ENCODE peak calls at places on chromosomes 2 and 18, in four cellular contexts. V, B, K and F are unnamed samples.

GRCh38 chr18:50338122-50338521 is 36.7 kb upstream of the SKA1 start:
- DNase-seq in K (no peak), V (no peak), B (no peak), F (no peak)

GRCh38 chr2:8538951-8539621 is 142.8 kb upstream of the ID2 start:
- DNase-seq in B (no peak), K (no peak), V (no peak), F (no peak)

GRCh38 chr18:51196116-51196810 is 1.2 kb downstream of the MEX3C start:
- DNase-seq in K (peak; percentile 19), B (no peak), V (peak; percentile 34), F (peak; percentile 54)

GRCh38 chr2:71799013-71799575 is 345.7 kb downstream of the DYSF start:
- DNase-seq in K (no peak), V (no peak), B (no peak), F (no peak)

GRCh38 chr2:163011035-163011434 is 172.5 kb upstream of the KCNH7 start:
- DNase-seq in V (no peak), B (no peak), K (no peak), F (no peak)

GRCh38 chr18:21960189-21960588 is 209.2 kb upstream of the GATA6 start:
- DNase-seq in V (no peak), K (no peak), B (no peak), F (no peak)

GRCh38 chr2:118763797-118764196 is 83.7 kb downstream of the EN1 start:
- DNase-seq in V (no peak), K (no peak), B (no peak), F (peak; percentile 71)

GRCh38 chr2:10844083-10844482 is 31.5 kb upstream of the PDIA6 start:
- DNase-seq in B (no peak), V (peak; percentile 83), K (no peak), F (peak; percentile 42)

GRCh38 chr2:113217455-113218282 is 43.9 kb downstream of the PSD4 start:
- DNase-seq in K (no peak), B (no peak), V (no peak), F (no peak)

GRCh38 chr18:31185551-31185950 is 22.9 kb upstream of the DSC1 start:
- DNase-seq in B (no peak), V (no peak), K (no peak), F (no peak)

GRCh38 chr2:111032721-111033532 is 87.8 kb upstream of the BCL2L11 start:
- DNase-seq in B (no peak), V (no peak), K (no peak), F (no peak)

GRCh38 chr18:77207540-77207939 is 42.1 kb upstream of the GALR1 start:
- DNase-seq in B (no peak), V (no peak), K (peak; percentile 73), F (peak; percentile 18)

GRCh38 chr18:30889582-30890301 is 152.8 kb downstream of the DSC3 start:
- DNase-seq in B (no peak), K (no peak), V (peak; percentile 72), F (peak; percentile 59)

GRCh38 chr2:175432021-175432420 is 250.5 kb upstream of the ATP5MC3 start:
- DNase-seq in V (no peak), B (no peak), K (no peak), F (no peak)

GRCh38 chr2:120134263-120134662 is 88.9 kb downstream of the TMEM185B start:
- DNase-seq in B (peak; percentile 46), K (no peak), V (no peak), F (no peak)

GRCh38 chr2:231533777-231534125 is 3.5 kb upstream of the NMUR1 start:
- DNase-seq in B (no peak), K (no peak), V (no peak), F (no peak)

GRCh38 chr2:233820766-233821105 is 33.6 kb downstream of the HJURP start:
- DNase-seq in B (no peak), V (no peak), K (no peak), F (no peak)

GRCh38 chr2:10753156-10753555 is 31.7 kb downstream of the ATP6V1C2 start:
- DNase-seq in K (no peak), V (no peak), B (no peak), F (no peak)

GRCh38 chr2:171675810-171676345 is 11.4 kb upstream of the DYNC1I2 start:
- DNase-seq in V (no peak), K (no peak), B (no peak), F (no peak)

GRCh38 chr18:55048892-55049291 is 89.6 kb upstream of the CCDC68 start:
- DNase-seq in K (no peak), B (no peak), V (no peak), F (no peak)

GRCh38 chr2:40584432-40584831 is 132.5 kb upstream of the SLC8A1 start:
- DNase-seq in V (no peak), K (no peak), B (no peak), F (no peak)

GRCh38 chr2:190469770-190470169 is 61.6 kb downstream of the MFSD6 start:
- DNase-seq in B (peak; percentile 46), V (no peak), K (no peak), F (peak; percentile 56)

GRCh38 chr2:145842002-145842401 is 1322.1 kb upstream of the ZEB2 start:
- DNase-seq in K (no peak), B (no peak), V (no peak), F (no peak)

GRCh38 chr2:10305254-10305635 is 2.5 kb downstream of the HPCAL1 start:
- DNase-seq in K (no peak), B (no peak), V (no peak), F (no peak)

GRCh38 chr2:46652514-46653170 is 173.3 kb downstream of the TMEM247 start:
- DNase-seq in K (no peak), B (no peak), V (no peak), F (no peak)

GRCh38 chr2:47158576-47158975 is 3.5 kb upstream of the STPG4 start:
- DNase-seq in K (no peak), B (no peak), V (no peak), F (no peak)

GRCh38 chr2:200862532-200863000 is 1.9 kb downstream of the CLK1 start:
- DNase-seq in V (no peak), B (no peak), K (no peak), F (peak; percentile 62)

GRCh38 chr2:53490659-53491058 is 276.9 kb upstream of the CHAC2 start:
- DNase-seq in B (no peak), V (no peak), K (no peak), F (peak; percentile 41)

GRCh38 chr2:200397785-200398184 is 91.3 kb downstream of the SPATS2L start:
- DNase-seq in V (no peak), B (no peak), K (no peak), F (peak; percentile 55)